ENCODE peak calls at places on chromosomes 1 and 21, in ten cellular contexts. Z, W, U, K, M, E, I, J, F and V are unnamed samples.

GRCh38 chr1:46432781-46433327 is 38.7 kb downstream of the FAAH start:
- DNase-seq in Z (no peak), E (no peak), I (no peak), F (no peak), W (no peak), M (no peak), K (no peak), U (no peak), J (no peak), V (no peak)

GRCh38 chr1:199322278-199322677 is 683.4 kb downstream of the PTPRC start:
- DNase-seq in E (no peak), U (no peak), M (no peak), I (no peak), J (no peak), K (no peak), Z (no peak), F (no peak), W (no peak), V (no peak)

GRCh38 chr1:223733898-223734852 is 21.8 kb downstream of the CAPN2 start:
- DNase-seq in I (no peak), F (no peak), U (no peak), J (peak), E (no peak), K (no peak), W (peak), M (no peak), Z (no peak), V (no peak)

GRCh38 chr1:66732407-66733166 is 19.7 kb upstream of the DYNLT5 start:
- DNase-seq in Z (no peak), F (no peak), K (no peak), W (no peak), U (no peak), I (no peak), E (no peak), J (no peak), M (no peak), V (no peak)

GRCh38 chr1:184362876-184363275 is 24.0 kb upstream of the C1orf21 start:
- DNase-seq in U (no peak), M (no peak), F (no peak), J (no peak), I (no peak), E (no peak), Z (no peak), W (no peak), K (no peak), V (no peak)

GRCh38 chr1:22317920-22318243 is 133.8 kb upstream of the ZBTB40 start:
- DNase-seq in U (no peak), E (peak), I (no peak), F (no peak), J (no peak), Z (no peak), K (no peak), W (no peak), M (no peak), V (no peak)

GRCh38 chr1:238895911-238896310 is 490.5 kb upstream of the CHRM3 start:
- DNase-seq in M (no peak), J (no peak), U (no peak), Z (no peak), I (no peak), W (no peak), K (no peak), E (no peak), F (no peak), V (no peak)

GRCh38 chr1:8217011-8217711 is 100.8 kb upstream of the SLC45A1 start:
- DNase-seq in J (peak), Z (no peak), I (no peak), U (peak), F (no peak), E (no peak), K (no peak), W (peak), M (no peak), V (peak)

GRCh38 chr1:199151634-199152429 is 513.0 kb downstream of the PTPRC start:
- DNase-seq in F (no peak), M (no peak), W (no peak), I (no peak), J (no peak), U (no peak), E (no peak), Z (no peak), K (no peak), V (no peak)

GRCh38 chr1:18856435-18856834 is 3.0 kb downstream of the TAS1R2 start:
- DNase-seq in J (no peak), U (no peak), K (no peak), W (no peak), I (no peak), Z (no peak), E (no peak), F (no peak), M (no peak), V (no peak)

GRCh38 chr1:55337801-55338447 is 122.8 kb upstream of the USP24 start:
- DNase-seq in U (no peak), W (no peak), J (no peak), Z (peak), K (no peak), E (peak), M (no peak), I (peak), F (peak), V (no peak)

GRCh38 chr21:33846141-33846540 is 69.5 kb downstream of the ATP5PO start:
- DNase-seq in W (no peak), F (no peak), U (no peak), Z (no peak), E (no peak), J (no peak), K (no peak), I (no peak), M (no peak), V (no peak)

GRCh38 chr1:58815069-58815679 is 31.3 kb upstream of the JUN start:
- DNase-seq in Z (peak), J (peak), F (peak), K (peak), W (peak), U (peak), M (peak), I (peak), E (peak), V (peak)

GRCh38 chr1:185853739-185854138 is 119.5 kb downstream of the HMCN1 start:
- DNase-seq in I (peak), W (no peak), Z (no peak), U (no peak), K (no peak), M (no peak), F (no peak), J (no peak), E (no peak), V (no peak)

GRCh38 chr1:87549691-87550090 is 221.0 kb downstream of the LMO4 start:
- DNase-seq in M (no peak), K (no peak), E (no peak), Z (no peak), F (no peak), J (no peak), I (no peak), W (no peak), U (no peak), V (no peak)
- TF ChIP-seq EP300 in M (no peak), K (no peak), E (no peak), Z (no peak), F (no peak), J (no peak), I (no peak), W (no peak), U (no peak), V (no peak)

DNA sequence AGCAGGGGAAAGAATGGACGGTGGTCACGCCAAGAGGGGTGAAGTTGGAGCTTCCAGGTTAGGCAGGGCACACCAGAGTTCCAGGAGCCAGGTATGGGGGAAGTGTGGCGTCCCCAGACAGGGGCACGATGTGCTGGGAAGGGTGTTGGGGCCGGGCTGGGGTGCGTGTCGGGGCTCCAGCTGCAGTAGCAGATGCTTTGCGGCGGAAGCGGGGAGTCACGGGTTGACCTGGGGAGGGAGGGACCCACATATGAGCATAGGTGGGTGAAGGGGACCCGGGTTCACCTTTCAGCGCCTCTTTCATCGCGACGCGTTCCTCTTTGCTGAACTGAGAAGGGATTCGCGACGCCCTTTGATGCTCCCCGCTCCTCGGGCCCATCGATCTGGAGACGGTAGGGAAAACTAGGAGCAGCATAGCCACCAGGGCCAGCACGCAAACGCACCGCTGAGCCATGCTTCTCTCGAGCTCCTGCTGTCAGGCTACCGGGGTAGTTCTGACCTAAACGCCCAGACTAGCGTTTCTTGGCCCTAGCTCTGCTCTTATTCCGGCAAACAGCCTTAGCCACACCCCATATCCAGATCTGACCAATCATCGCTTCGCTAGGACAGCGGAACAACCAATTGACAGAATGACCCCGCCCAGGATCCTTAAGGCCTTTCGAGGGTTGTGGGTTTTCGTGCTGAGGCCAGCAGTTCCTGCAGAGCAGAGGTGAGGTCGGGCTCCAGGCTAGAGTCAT is at the start of gene PM20D1:
- DNase-seq in E (peak), J (peak), W (peak), M (peak), Z (no peak), U (peak), F (no peak), K (no peak), I (no peak), V (peak)
- TF ChIP-seq EP300 in E (no peak), J (no peak), W (no peak), M (no peak), Z (no peak), U (no peak), F (no peak), K (no peak), I (no peak), V (no peak)

GRCh38 chr1:20498116-20498515 is 9.8 kb downstream of the MUL1 start:
- DNase-seq in W (no peak), Z (no peak), M (no peak), E (no peak), K (no peak), F (no peak), I (no peak), U (no peak), J (no peak), V (no peak)

GRCh38 chr1:20494609-20495311 is 8.8 kb upstream of the CAMK2N1 start:
- DNase-seq in F (no peak), U (no peak), K (no peak), M (no peak), Z (no peak), J (no peak), I (no peak), W (no peak), E (no peak), V (no peak)

GRCh38 chr1:20493839-20494608 is 8.0 kb upstream of the CAMK2N1 start:
- DNase-seq in E (peak), J (peak), K (peak), U (peak), F (peak), W (peak), Z (peak), I (peak), M (peak), V (peak)

GRCh38 chr1:20495661-20496060 is 9.7 kb upstream of the CAMK2N1 start:
- DNase-seq in M (no peak), F (no peak), W (no peak), J (no peak), I (no peak), Z (no peak), K (no peak), E (no peak), U (no peak), V (no peak)

GRCh38 chr1:20496241-20496661 is 10.2 kb upstream of the CAMK2N1 start:
- DNase-seq in I (no peak), E (no peak), K (no peak), U (no peak), Z (no peak), F (peak), W (no peak), J (no peak), M (no peak), V (no peak)
- TF ChIP-seq EP300 in I (no peak), E (no peak), K (no peak), U (no peak), Z (no peak), F (no peak), W (no peak), J (no peak), M (no peak), V (no peak)

DNA sequence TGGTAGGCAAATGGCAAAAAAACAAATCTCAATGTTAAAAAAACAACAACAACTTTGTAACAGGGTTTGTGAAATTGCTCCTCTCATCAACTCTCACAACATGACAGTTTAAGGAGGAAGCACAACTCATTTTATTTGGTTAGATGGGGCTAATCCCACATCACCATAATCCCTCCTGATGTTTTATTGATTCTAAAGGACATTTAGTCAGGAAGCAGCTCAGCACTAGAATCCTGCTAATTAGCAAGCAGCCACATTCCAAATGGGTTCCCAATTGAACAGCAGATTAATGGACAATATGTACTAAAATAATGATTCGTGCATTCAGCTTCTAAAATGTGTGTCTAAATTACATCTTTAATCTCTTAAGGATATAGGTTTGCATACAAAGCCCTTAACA is 55.7 kb downstream of the C1orf87 start:
- DNase-seq in F (no peak), K (no peak), U (no peak), M (no peak), Z (no peak), E (no peak), I (no peak), W (no peak), J (no peak), V (no peak)
- TF ChIP-seq EP300 in F (no peak), K (no peak), U (no peak), M (no peak), Z (no peak), E (no peak), I (no peak), W (no peak), J (no peak), V (no peak)

GRCh38 chr1:165387505-165387904 is 31.0 kb upstream of the LMX1A start:
- DNase-seq in F (no peak), I (no peak), K (no peak), Z (no peak), M (no peak), W (no peak), U (no peak), J (no peak), E (no peak), V (no peak)
- TF ChIP-seq EP300 in F (no peak), I (no peak), K (no peak), Z (no peak), M (no peak), W (no peak), U (no peak), J (no peak), E (no peak), V (no peak)

GRCh38 chr1:178768423-178768822 is 43.4 kb downstream of the RALGPS2 start:
- DNase-seq in I (peak), K (no peak), J (no peak), U (no peak), M (no peak), E (peak), F (peak), Z (no peak), W (no peak), V (no peak)
- TF ChIP-seq EP300 in I (no peak), K (no peak), J (no peak), U (no peak), M (no peak), E (no peak), F (no peak), Z (no peak), W (no peak), V (no peak)

GRCh38 chr1:165441166-165441955 is 3.6 kb downstream of the RXRG start:
- DNase-seq in I (no peak), J (no peak), F (no peak), Z (no peak), U (no peak), K (no peak), W (no peak), M (no peak), E (no peak), V (no peak)
- TF ChIP-seq EP300 in I (no peak), J (no peak), F (no peak), Z (no peak), U (no peak), K (no peak), W (no peak), M (no peak), E (no peak), V (no peak)